ENCODE peak calls at places on chromosomes 6 and 20, in six cellular contexts. K, H, E, Y, B and D are unnamed samples.

GRCh38 chr6:11384531-11385309 is 152.3 kb upstream of the NEDD9 start:
- DNase-seq in B (no peak), E (no peak), K (no peak), Y (no peak), H (no peak), D (no peak)

GRCh38 chr6:97401533-97401932 is 118.5 kb upstream of the MMS22L start:
- DNase-seq in Y (no peak), H (no peak), E (no peak), K (no peak), B (no peak), D (no peak)

GRCh38 chr6:139482184-139482751 is 107.8 kb upstream of the CITED2 start:
- DNase-seq in K (no peak), H (no peak), Y (no peak), B (no peak), E (no peak), D (no peak)

GRCh38 chr20:3430376-3431069 is 23.1 kb upstream of the DNAAF9 start:
- DNase-seq in K (no peak), E (peak), Y (no peak), B (no peak), H (no peak), D (no peak)

GRCh38 chr20:63741676-63742380 is 2.3 kb downstream of the SLC2A4RG start:
- DNase-seq in B (no peak), K (no peak), Y (no peak), E (no peak), H (no peak), D (no peak)

GRCh38 chr6:21949211-21949801 is 347.5 kb downstream of the PRL start:
- DNase-seq in H (no peak), E (no peak), Y (no peak), B (no peak), K (peak), D (no peak)

GRCh38 chr6:137160763-137161162 is 12.7 kb downstream of the IL22RA2 start:
- DNase-seq in Y (peak), H (no peak), E (no peak), B (no peak), K (no peak), D (no peak)

GRCh38 chr20:60116128-60116909 is 158.1 kb downstream of the CDH26 start:
- DNase-seq in Y (no peak), H (no peak), B (no peak), E (no peak), K (no peak), D (no peak)

GRCh38 chr20:21004386-21005076 is 101.6 kb downstream of the LINC00237 start:
- DNase-seq in K (no peak), H (no peak), E (no peak), Y (no peak), B (no peak), D (no peak)

GRCh38 chr6:149716181-149716580 is 1.7 kb downstream of the LATS1 start:
- DNase-seq in B (no peak), Y (no peak), H (no peak), K (no peak), E (no peak), D (no peak)

GRCh38 chr6:4270799-4271198 is 135.4 kb upstream of the ECI2 start:
- DNase-seq in E (no peak), B (no peak), K (no peak), Y (no peak), H (no peak), D (no peak)

GRCh38 chr6:7390218-7390878 is 740 bp downstream of the RIOK1 start:
- DNase-seq in B (no peak), E (no peak), K (no peak), Y (no peak), H (no peak), D (no peak)

GRCh38 chr20:40706977-40707582 is 18.0 kb upstream of the MAFB start:
- DNase-seq in B (no peak), K (no peak), E (no peak), H (no peak), Y (no peak), D (no peak)

GRCh38 chr6:120214097-120214496 is 864.5 kb upstream of the MAN1A1 start:
- DNase-seq in E (no peak), B (no peak), H (no peak), Y (no peak), K (no peak), D (no peak)

GRCh38 chr20:63980317-63980805 is 571 bp upstream of the PRPF6 start:
- DNase-seq in Y (no peak), B (no peak), K (no peak), H (peak), E (no peak), D (no peak)

GRCh38 chr6:112342511-112342910 is 4.6 kb upstream of the RFPL4B start:
- DNase-seq in Y (no peak), B (no peak), E (no peak), K (no peak), H (no peak), D (no peak)

GRCh38 chr6:2054516-2055067 is 190.8 kb downstream of the GMDS start:
- DNase-seq in B (no peak), Y (no peak), K (no peak), H (no peak), E (no peak), D (no peak)

GRCh38 chr20:45985573-45985972 is 13.6 kb upstream of the ZNF335 start:
- DNase-seq in Y (no peak), B (no peak), E (no peak), K (no peak), H (no peak), D (no peak)

GRCh38 chr6:149821492-149821891 is 42.7 kb downstream of the LRP11 start:
- DNase-seq in K (no peak), E (no peak), H (no peak), B (no peak), Y (no peak), D (no peak)

GRCh38 chr20:5797843-5798462 is 47.8 kb downstream of the SHLD1 start:
- DNase-seq in Y (no peak), B (no peak), K (no peak), H (no peak), E (peak), D (no peak)

GRCh38 chr6:111260570-111261298 is 173.4 kb downstream of the SLC16A10 start:
- DNase-seq in Y (no peak), E (no peak), K (no peak), B (no peak), H (no peak), D (no peak)

GRCh38 chr6:10426781-10427279 is 12.0 kb upstream of the TFAP2A start:
- DNase-seq in B (no peak), E (no peak), Y (no peak), K (no peak), H (no peak), D (no peak)

GRCh38 chr20:5364136-5364821 is 47.5 kb upstream of the PROKR2 start:
- DNase-seq in E (no peak), Y (no peak), H (no peak), K (peak), B (no peak), D (no peak)

GRCh38 chr20:63544958-63545516 is 2.5 kb downstream of the SRMS start:
- DNase-seq in E (no peak), B (no peak), H (no peak), Y (no peak), K (peak), D (no peak)

GRCh38 chr6:143620461-143620860 is 57.3 kb upstream of the PHACTR2 start:
- DNase-seq in Y (peak), B (no peak), E (no peak), K (no peak), H (no peak), D (no peak)